ENCODE peak calls at places on chromosomes 6 and 20, in five cellular contexts. One of them, this sample, is unnamed.

GRCh38 chr20:18466894-18467678 is at the start of the genes DZANK1 and POLR3F:
- DNase-seq in H1: peak
- DNase-seq in HCT116: peak
- DNase-seq in breast epithelium: peak
- DNase-seq in sigmoid colon: peak
- DNase-seq in this sample: peak

GRCh38 chr6:89503641-89504040 is 70.7 kb downstream of the ANKRD6 start:
- DNase-seq in sigmoid colon: no peak
- DNase-seq in breast epithelium: no peak
- DNase-seq in H1: no peak
- DNase-seq in HCT116: no peak
- DNase-seq in this sample: no peak

GRCh38 chr20:63128367-63128766 is 87.6 kb downstream of the YTHDF1 start:
- DNase-seq in sigmoid colon: peak
- DNase-seq in HCT116: no peak
- DNase-seq in H1: no peak
- DNase-seq in breast epithelium: no peak
- DNase-seq in this sample: no peak

GRCh38 chr6:69155467-69155866 is 520.4 kb downstream of the ADGRB3 start:
- DNase-seq in sigmoid colon: no peak
- DNase-seq in H1: no peak
- DNase-seq in breast epithelium: no peak
- DNase-seq in HCT116: no peak
- DNase-seq in this sample: no peak

GRCh38 chr20:41476013-41476441 is 109.4 kb upstream of the EMILIN3 start:
- DNase-seq in sigmoid colon: no peak
- DNase-seq in H1: no peak
- DNase-seq in HCT116: no peak
- DNase-seq in breast epithelium: peak
- DNase-seq in this sample: no peak

GRCh38 chr6:166898910-166899309 is 57.4 kb downstream of the RNASET2 start:
- DNase-seq in H1: no peak
- DNase-seq in HCT116: no peak
- DNase-seq in breast epithelium: no peak
- DNase-seq in sigmoid colon: no peak
- DNase-seq in this sample: no peak

GRCh38 chr20:57622579-57623381 is 2.6 kb upstream of the ZBP1 start:
- DNase-seq in sigmoid colon: no peak
- DNase-seq in H1: peak
- DNase-seq in HCT116: peak
- DNase-seq in breast epithelium: no peak
- DNase-seq in this sample: no peak

GRCh38 chr6:162467679-162468078 is 259.9 kb downstream of the PRKN start:
- DNase-seq in sigmoid colon: no peak
- DNase-seq in breast epithelium: no peak
- DNase-seq in H1: no peak
- DNase-seq in HCT116: no peak
- DNase-seq in this sample: no peak

GRCh38 chr6:40325041-40325440 is 262.1 kb downstream of the LRFN2 start:
- DNase-seq in sigmoid colon: no peak
- DNase-seq in breast epithelium: no peak
- DNase-seq in H1: no peak
- DNase-seq in HCT116: no peak
- DNase-seq in this sample: no peak

GRCh38 chr20:58106143-58106750 is 122.2 kb downstream of the ANKRD60 start:
- DNase-seq in breast epithelium: no peak
- DNase-seq in HCT116: no peak
- DNase-seq in sigmoid colon: no peak
- DNase-seq in H1: no peak
- DNase-seq in this sample: no peak

GRCh38 chr20:58471835-58472164 is 43.4 kb downstream of the APCDD1L start:
- DNase-seq in HCT116: no peak
- DNase-seq in H1: peak
- DNase-seq in sigmoid colon: no peak
- DNase-seq in breast epithelium: no peak
- DNase-seq in this sample: no peak

DNA sequence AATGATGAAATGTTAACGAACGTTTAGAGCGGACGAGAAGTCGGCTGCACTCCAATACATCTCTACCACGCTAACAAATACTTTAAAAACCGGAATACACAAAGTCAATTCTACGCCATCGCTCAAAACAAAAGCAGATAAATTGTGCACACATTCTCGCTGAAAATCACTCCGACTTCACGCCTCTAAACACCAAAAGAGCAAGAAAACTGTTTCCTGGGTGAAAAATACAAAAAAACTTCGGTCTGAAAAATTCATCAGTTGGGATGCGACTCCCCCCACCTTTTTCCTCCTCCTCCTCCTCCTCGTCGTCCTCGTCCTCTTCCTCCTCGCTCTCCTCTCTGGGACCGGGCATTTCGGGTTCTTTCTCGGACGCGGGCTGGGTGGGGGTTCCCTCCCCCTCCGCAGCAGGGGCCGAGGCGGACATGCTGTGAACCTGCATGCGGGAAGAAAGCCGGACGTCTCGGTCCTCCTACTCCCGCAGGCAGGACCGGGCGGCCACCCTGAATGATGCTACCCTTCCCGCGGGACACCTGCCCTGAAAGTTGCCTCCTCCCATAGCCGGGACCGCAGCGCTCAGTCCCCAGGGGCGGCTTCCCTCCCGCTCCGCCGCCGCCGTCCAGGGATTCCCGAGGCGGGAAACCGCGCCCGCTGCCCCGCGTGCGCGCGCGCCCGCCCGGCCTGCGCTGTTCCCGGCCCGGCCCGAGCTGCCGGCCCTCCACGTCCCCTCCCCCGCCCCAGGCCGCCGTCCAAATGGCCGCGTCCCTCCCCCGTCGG is 581 bp downstream of the DEK start:
- DNase-seq in sigmoid colon: peak
- DNase-seq in H1: peak
- DNase-seq in breast epithelium: no peak
- DNase-seq in HCT116: no peak
- DNase-seq in this sample: peak
- TF ChIP-seq POLR2A in sigmoid colon: no peak
- TF ChIP-seq POLR2A in H1: no peak
- TF ChIP-seq POLR2A in breast epithelium: no peak
- TF ChIP-seq POLR2A in HCT116: no peak
- TF ChIP-seq POLR2A in this sample: no peak

GRCh38 chr6:36627801-36628246 is 33.7 kb downstream of the SRSF3 start:
- DNase-seq in sigmoid colon: peak
- DNase-seq in H1: no peak
- DNase-seq in HCT116: no peak
- DNase-seq in breast epithelium: peak
- DNase-seq in this sample: no peak
- TF ChIP-seq POLR2AphosphoS5 in sigmoid colon: peak
- TF ChIP-seq POLR2AphosphoS5 in H1: no peak
- TF ChIP-seq POLR2AphosphoS5 in HCT116: no peak
- TF ChIP-seq POLR2AphosphoS5 in breast epithelium: peak
- TF ChIP-seq POLR2AphosphoS5 in this sample: no peak

GRCh38 chr6:34657307-34657978 is 39.1 kb downstream of the ILRUN start:
- DNase-seq in H1: no peak
- DNase-seq in sigmoid colon: peak
- DNase-seq in breast epithelium: peak
- DNase-seq in HCT116: no peak
- DNase-seq in this sample: no peak
- TF ChIP-seq POLR2A in H1: no peak
- TF ChIP-seq POLR2A in sigmoid colon: no peak
- TF ChIP-seq POLR2A in breast epithelium: no peak
- TF ChIP-seq POLR2A in HCT116: no peak
- TF ChIP-seq POLR2A in this sample: peak

DNA sequence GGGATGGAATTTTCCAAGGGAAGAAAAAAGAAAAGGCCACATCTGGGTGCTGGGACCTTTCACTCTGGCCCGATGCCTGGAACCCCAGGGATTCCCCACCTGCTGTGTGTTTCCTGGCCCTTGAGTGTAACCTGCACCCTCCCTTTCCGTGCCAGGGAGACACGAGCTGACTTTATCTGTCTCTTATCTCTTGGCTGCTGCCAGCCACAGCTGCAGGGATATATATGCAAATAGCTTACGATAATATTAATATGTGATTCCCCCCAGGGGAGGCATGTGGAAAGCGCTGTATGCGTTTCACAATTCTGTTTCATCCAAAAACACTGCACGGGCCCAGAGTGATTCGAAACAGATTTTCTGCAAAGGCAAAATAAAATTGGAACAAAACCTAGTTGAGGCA is 1.5 kb downstream of the RIPOR3 start:
- DNase-seq in breast epithelium: no peak
- DNase-seq in H1: no peak
- DNase-seq in HCT116: no peak
- DNase-seq in sigmoid colon: peak
- DNase-seq in this sample: no peak
- TF ChIP-seq POLR2AphosphoS5 in breast epithelium: no peak
- TF ChIP-seq POLR2AphosphoS5 in H1: no peak
- TF ChIP-seq POLR2AphosphoS5 in HCT116: no peak
- TF ChIP-seq POLR2AphosphoS5 in sigmoid colon: no peak
- TF ChIP-seq POLR2AphosphoS5 in this sample: no peak

GRCh38 chr20:43586641-43587040 is 4.1 kb upstream of the IFT52 start:
- DNase-seq in H1: no peak
- DNase-seq in sigmoid colon: no peak
- DNase-seq in HCT116: no peak
- DNase-seq in breast epithelium: no peak
- DNase-seq in this sample: no peak

GRCh38 chr20:43590036-43590391 is 723 bp upstream of the IFT52 start:
- DNase-seq in H1: peak
- DNase-seq in breast epithelium: no peak
- DNase-seq in HCT116: no peak
- DNase-seq in sigmoid colon: peak
- DNase-seq in this sample: no peak

GRCh38 chr20:43590392-43591303 is at the start of gene IFT52:
- DNase-seq in sigmoid colon: peak
- DNase-seq in HCT116: peak
- DNase-seq in breast epithelium: peak
- DNase-seq in H1: peak
- DNase-seq in this sample: peak
- TF ChIP-seq POLR2A in sigmoid colon: no peak
- TF ChIP-seq POLR2A in HCT116: peak
- TF ChIP-seq POLR2A in breast epithelium: no peak
- TF ChIP-seq POLR2A in H1: no peak
- TF ChIP-seq POLR2A in this sample: no peak

DNA sequence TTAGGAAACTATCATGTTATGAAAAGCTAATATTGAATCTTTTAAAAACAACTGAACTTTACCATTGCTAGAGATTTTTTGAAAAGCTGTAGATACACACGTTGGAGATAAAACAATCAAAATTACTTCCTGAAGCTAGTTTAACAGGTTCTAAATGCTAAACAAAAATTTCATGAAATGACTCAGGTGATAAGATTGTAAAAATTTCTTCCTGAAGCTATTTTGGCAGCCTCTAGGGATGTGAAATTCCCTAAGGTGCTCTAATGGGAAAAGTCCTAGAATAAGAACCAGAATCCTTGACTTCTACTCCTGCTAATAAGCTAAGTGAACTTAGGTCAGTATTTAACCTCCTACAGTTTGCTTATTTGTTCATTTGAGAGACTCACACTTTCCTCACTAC is 8.5 kb downstream of the GCM2 start:
- DNase-seq in sigmoid colon: no peak
- DNase-seq in breast epithelium: no peak
- DNase-seq in H1: no peak
- DNase-seq in HCT116: no peak
- DNase-seq in this sample: no peak
- TF ChIP-seq POLR2AphosphoS5 in sigmoid colon: no peak
- TF ChIP-seq POLR2AphosphoS5 in breast epithelium: no peak
- TF ChIP-seq POLR2AphosphoS5 in H1: no peak
- TF ChIP-seq POLR2AphosphoS5 in HCT116: no peak
- TF ChIP-seq POLR2AphosphoS5 in this sample: no peak

GRCh38 chr20:347317-347639 is 367 bp downstream of the NRSN2 start:
- DNase-seq in HCT116: no peak
- DNase-seq in sigmoid colon: no peak
- DNase-seq in breast epithelium: no peak
- DNase-seq in H1: no peak
- DNase-seq in this sample: no peak

GRCh38 chr20:347640-348484 is 951 bp downstream of the NRSN2 start:
- DNase-seq in sigmoid colon: peak
- DNase-seq in H1: peak
- DNase-seq in HCT116: no peak
- DNase-seq in breast epithelium: peak
- DNase-seq in this sample: peak

GRCh38 chr20:348972-349841 is 2.3 kb downstream of the NRSN2 start:
- DNase-seq in HCT116: no peak
- DNase-seq in sigmoid colon: no peak
- DNase-seq in H1: no peak
- DNase-seq in breast epithelium: no peak
- DNase-seq in this sample: no peak

GRCh38 chr20:346033-346639 is 775 bp upstream of the NRSN2 start:
- DNase-seq in H1: no peak
- DNase-seq in sigmoid colon: no peak
- DNase-seq in HCT116: no peak
- DNase-seq in breast epithelium: no peak
- DNase-seq in this sample: no peak

DNA sequence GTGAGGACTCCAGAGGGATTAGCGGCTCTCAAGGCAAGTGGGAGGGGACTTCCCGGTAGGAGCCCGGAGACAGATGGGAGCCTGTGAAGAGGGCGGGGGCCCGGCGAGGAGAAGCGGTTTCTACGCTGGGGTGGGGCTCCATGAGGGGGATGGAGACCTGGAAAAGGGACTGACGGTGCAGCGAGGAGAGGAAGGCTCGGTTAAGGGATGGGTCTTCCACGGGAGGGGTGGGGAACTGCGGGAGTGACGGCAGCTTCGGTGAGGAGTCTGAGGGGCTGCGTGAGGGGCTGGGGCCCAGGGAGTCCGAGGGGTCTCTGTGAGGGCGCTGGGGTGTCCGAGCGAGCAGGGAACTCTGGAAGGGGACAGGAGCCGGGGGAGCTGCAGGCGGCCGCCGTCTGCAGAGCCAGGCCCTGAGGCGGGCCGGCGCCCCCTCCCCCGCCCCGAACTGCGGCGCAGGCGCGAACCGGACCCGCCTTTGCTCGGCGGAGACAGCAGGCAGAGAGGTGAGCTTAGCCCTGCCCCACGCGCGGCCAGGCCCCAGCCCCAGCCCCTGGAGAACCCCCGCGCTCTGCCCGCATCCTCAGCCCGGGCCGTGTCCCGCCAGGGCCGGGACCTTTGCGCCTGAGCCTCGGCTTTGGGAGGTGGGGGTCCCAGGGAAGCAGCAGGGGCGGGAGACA is at the start of gene NRSN2:
- DNase-seq in breast epithelium: peak
- DNase-seq in sigmoid colon: peak
- DNase-seq in H1: peak
- DNase-seq in HCT116: no peak
- DNase-seq in this sample: peak
- TF ChIP-seq POLR2A in breast epithelium: no peak
- TF ChIP-seq POLR2A in sigmoid colon: peak
- TF ChIP-seq POLR2A in H1: no peak
- TF ChIP-seq POLR2A in HCT116: no peak
- TF ChIP-seq POLR2A in this sample: no peak

GRCh38 chr6:137869781-137870180 is 2.7 kb downstream of the TNFAIP3 start:
- DNase-seq in sigmoid colon: no peak
- DNase-seq in breast epithelium: no peak
- DNase-seq in H1: no peak
- DNase-seq in HCT116: no peak
- DNase-seq in this sample: no peak
- TF ChIP-seq POLR2AphosphoS5 in sigmoid colon: no peak
- TF ChIP-seq POLR2AphosphoS5 in breast epithelium: no peak
- TF ChIP-seq POLR2AphosphoS5 in H1: no peak
- TF ChIP-seq POLR2AphosphoS5 in HCT116: no peak
- TF ChIP-seq POLR2AphosphoS5 in this sample: no peak

This sample was measured in GM12891.